ENCODE peak calls at places on chromosomes 3 and 15, in eight cellular contexts. Q is right atrium auricular region, L is H9, M is lung, C is GM23338, D is fibroblast of lung, B is mesenchymal stem cell, N is tibial nerve. G is an unnamed sample.
A peak's percentile ranks its signal among the peaks of the same experiment; 100 is the strongest.

GRCh38 chr3:112773864-112774263 is 72.8 kb downstream of the CD200R1L start:
- DNase-seq in C (no peak), D (no peak), M (no peak), Q (no peak), N (no peak), B (no peak), L (no peak), G (no peak)

GRCh38 chr3:46619845-46620778 is 7.8 kb downstream of the FAM240A start:
- DNase-seq in N (no peak), D (no peak), M (no peak), B (no peak), L (no peak), C (peak; percentile 56), Q (peak; percentile 56), G (no peak)

GRCh38 chr3:45516829-45517228 is 77.7 kb upstream of the LIMD1 start:
- DNase-seq in Q (no peak), B (peak; percentile 58), M (no peak), D (peak; percentile 85), C (no peak), N (no peak), L (no peak), G (no peak)

GRCh38 chr3:37456270-37456708 is 281.9 kb upstream of the LRRFIP2 start:
- DNase-seq in C (peak; percentile 26), M (peak; percentile 63), N (peak; percentile 40), L (no peak), D (peak; percentile 2), B (peak; percentile 50), Q (peak; percentile 92), G (peak; percentile 43)

GRCh38 chr3:149555941-149556340 is 81.4 kb downstream of the TM4SF4 start:
- DNase-seq in B (peak; percentile 68), C (no peak), N (no peak), M (no peak), L (no peak), Q (no peak), D (peak; percentile 41), G (no peak)

GRCh38 chr3:133643611-133644010 is 18.1 kb downstream of the TOPBP1 start:
- DNase-seq in Q (no peak), C (no peak), B (no peak), L (no peak), M (no peak), N (no peak), D (no peak), G (no peak)

GRCh38 chr3:5357089-5357488 is 169.6 kb downstream of the EDEM1 start:
- DNase-seq in Q (no peak), D (no peak), C (no peak), B (no peak), L (no peak), N (no peak), M (no peak), G (no peak)

GRCh38 chr3:46222435-46223161 is 14.5 kb upstream of the CCR1 start:
- DNase-seq in M (no peak), B (no peak), Q (no peak), C (no peak), D (no peak), N (no peak), L (no peak), G (no peak)

GRCh38 chr3:48128779-48129178 is 59.4 kb downstream of the CDC25A start:
- DNase-seq in B (no peak), L (no peak), C (no peak), D (no peak), M (no peak), Q (no peak), N (no peak), G (no peak)

GRCh38 chr15:67945951-67946700 is 106.3 kb upstream of the RNU6-1 start:
- DNase-seq in B (peak; percentile 57), N (no peak), L (peak; percentile 91), D (no peak), M (no peak), C (peak; percentile 83), Q (no peak), G (no peak)
- H3K27me3 ChIP-seq in B (no peaks in the 10 kb centered on the region), N (no peaks in the 10 kb centered on the region), L (no peaks in the 10 kb centered on the region), D (no peaks in the 10 kb centered on the region), M (no peaks in the 10 kb centered on the region), C (no peaks in the 10 kb centered on the region), Q (no peaks in the 10 kb centered on the region), G (no peaks in the 10 kb centered on the region)

DNA sequence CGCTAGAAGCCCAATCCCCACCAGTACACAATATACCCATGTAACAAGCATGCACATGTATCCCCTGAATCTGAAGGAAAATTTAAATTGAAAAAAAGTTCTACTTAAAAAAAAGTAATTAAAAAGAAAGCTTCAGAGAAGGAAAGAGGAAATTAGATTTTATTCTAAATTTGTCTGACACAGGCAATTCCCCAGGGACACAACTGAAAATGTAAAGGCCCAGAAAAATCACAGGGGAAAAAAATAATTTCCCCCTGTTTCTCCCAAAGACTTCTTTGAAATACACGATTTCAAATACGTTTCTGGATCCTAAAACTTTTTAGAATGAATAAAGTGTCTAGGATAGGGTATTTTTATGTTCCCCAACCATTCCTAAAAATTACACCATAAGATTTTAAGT is 42.9 kb downstream of the SEMA5B start:
- DNase-seq in C (no peak), L (no peak), N (no peak), M (no peak), D (no peak), B (no peak), Q (no peak), G (no peak)
- H3K27me3 ChIP-seq in C (no peaks in the 10 kb centered on the region), L (no peaks in the 10 kb centered on the region), N (no peaks in the 10 kb centered on the region), M (no peaks in the 10 kb centered on the region), D (peaks cover 27% of the 10 kb centered on the region), B (peaks cover 86% of the 10 kb centered on the region), Q (no peaks in the 10 kb centered on the region), G (no peaks in the 10 kb centered on the region)

DNA sequence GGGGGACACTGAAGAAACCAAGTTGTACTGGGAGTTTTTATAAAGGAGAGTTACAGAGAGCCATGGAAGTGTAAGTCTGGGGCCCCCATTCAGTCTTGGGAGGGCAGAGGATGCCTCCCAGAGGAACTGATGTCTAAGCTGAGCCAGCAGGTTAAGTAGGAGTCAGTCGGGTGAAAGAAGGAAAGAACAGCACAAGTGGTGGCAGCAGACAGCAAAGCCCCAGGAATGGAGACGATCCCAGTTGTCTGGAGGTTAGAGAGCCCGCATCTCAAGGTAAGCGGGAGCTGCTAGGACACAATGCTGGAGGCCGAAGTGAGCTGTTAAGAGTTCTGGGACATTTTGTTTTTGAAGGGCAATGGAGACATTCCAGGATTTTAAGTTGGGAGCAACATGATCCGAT is 88.8 kb downstream of the TAMM41 start:
- DNase-seq in C (peak; percentile 23), M (no peak), D (no peak), N (no peak), L (no peak), B (no peak), Q (no peak), G (no peak)
- H3K27me3 ChIP-seq in C (no peaks in the 10 kb centered on the region), M (no peaks in the 10 kb centered on the region), D (peaks cover 6% of the 10 kb centered on the region), N (no peaks in the 10 kb centered on the region), L (no peaks in the 10 kb centered on the region), B (peaks cover 10% of the 10 kb centered on the region), Q (no peaks in the 10 kb centered on the region), G (no peaks in the 10 kb centered on the region)

DNA sequence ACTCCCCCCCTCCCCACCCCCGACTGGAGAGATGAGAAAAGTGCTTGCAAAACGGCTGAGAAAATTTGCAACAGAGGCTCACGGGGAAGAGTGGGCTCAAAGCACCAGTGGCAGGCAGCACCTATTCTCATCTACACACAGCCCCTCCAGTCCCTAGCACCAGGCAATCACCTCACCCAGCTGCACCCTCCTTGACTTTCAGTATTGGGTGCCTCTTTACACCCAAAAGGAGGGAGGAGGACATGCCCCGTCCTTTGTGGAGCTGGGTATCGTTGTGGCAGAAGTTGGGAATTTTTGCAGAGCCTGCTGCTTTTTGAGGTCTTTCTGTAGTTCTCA is 182.8 kb upstream of the TOPAZ1 start:
- DNase-seq in D (no peak), B (no peak), M (no peak), N (no peak), Q (no peak), L (no peak), C (no peak), G (no peak)
- H3K27me3 ChIP-seq in D (no peaks in the 10 kb centered on the region), B (no peaks in the 10 kb centered on the region), M (no peaks in the 10 kb centered on the region), N (no peaks in the 10 kb centered on the region), Q (no peaks in the 10 kb centered on the region), L (no peaks in the 10 kb centered on the region), C (no peaks in the 10 kb centered on the region), G (peaks cover 8% of the 10 kb centered on the region)

DNA sequence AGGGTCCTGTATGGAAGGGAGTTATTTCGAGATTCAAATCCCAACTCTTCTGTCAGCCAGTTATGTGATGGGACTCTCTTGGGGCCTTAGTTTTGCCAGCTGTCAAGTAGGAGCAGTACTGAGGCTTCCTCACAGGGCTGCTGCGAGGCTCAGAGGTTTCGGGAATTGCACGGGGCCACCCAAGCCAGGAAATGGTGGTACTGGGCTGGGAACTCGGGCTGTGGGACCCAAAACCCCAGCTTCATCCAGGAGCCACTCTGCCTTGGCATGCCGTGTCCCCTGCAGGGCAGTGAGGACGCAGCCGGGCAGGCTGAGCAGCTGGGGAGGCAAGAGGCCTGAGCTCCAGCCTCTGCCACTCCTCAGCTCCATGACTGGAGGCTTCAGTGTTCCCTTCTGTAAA is 118.6 kb downstream of the ETFA start:
- DNase-seq in B (no peak), Q (no peak), C (no peak), L (no peak), D (no peak), M (no peak), N (no peak), G (no peak)
- H3K27me3 ChIP-seq in B (peaks cover 63% of the 10 kb centered on the region), Q (no peaks in the 10 kb centered on the region), C (peaks cover 18% of the 10 kb centered on the region), L (no peaks in the 10 kb centered on the region), D (peaks cover 4% of the 10 kb centered on the region), M (no peaks in the 10 kb centered on the region), N (peaks cover 42% of the 10 kb centered on the region), G (no peaks in the 10 kb centered on the region)

GRCh38 chr3:38746641-38747040 is 69.4 kb downstream of the SCN10A start:
- DNase-seq in B (no peak), L (no peak), D (no peak), C (no peak), Q (peak; percentile 32), N (no peak), M (no peak), G (no peak)
- H3K27me3 ChIP-seq in B (peaks cover 13% of the 10 kb centered on the region), L (no peaks in the 10 kb centered on the region), D (no peaks in the 10 kb centered on the region), C (no peaks in the 10 kb centered on the region), Q (no peaks in the 10 kb centered on the region), N (no peaks in the 10 kb centered on the region), M (no peaks in the 10 kb centered on the region), G (no peaks in the 10 kb centered on the region)

GRCh38 chr3:171072432-171072831 is 45.9 kb upstream of the SLC2A2 start:
- DNase-seq in C (no peak), M (no peak), B (no peak), D (no peak), N (no peak), Q (no peak), L (no peak), G (no peak)

DNA sequence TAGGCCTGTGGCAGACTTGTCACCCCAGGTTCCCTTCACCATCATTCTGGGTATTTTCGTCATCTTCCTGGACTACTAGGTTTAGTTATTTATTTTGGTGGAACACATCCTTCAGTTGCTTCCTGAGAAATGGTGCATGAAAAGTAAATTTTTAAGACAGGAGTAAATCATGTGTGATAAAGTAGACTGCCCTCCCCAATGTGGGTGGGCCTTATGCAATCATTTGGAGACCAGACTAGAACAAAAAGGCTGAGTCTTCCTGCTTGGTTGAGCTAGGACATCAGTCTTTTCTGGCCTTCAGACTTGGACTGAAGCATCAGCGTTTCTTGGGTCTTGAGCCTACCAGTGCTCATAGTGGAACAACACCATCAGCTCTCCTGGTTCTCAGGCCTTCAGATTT is 50.7 kb upstream of the SLC2A2 start:
- DNase-seq in D (no peak), L (no peak), Q (no peak), B (no peak), C (no peak), N (no peak), M (no peak), G (no peak)
- H3K27me3 ChIP-seq in D (no peaks in the 10 kb centered on the region), L (no peaks in the 10 kb centered on the region), Q (no peaks in the 10 kb centered on the region), B (no peaks in the 10 kb centered on the region), C (no peaks in the 10 kb centered on the region), N (no peaks in the 10 kb centered on the region), M (no peaks in the 10 kb centered on the region), G (no peaks in the 10 kb centered on the region)